ENCODE peak calls at places on chromosomes 13 and 19, in ten cellular contexts. One of them, this sample, is unnamed.

GRCh38 chr13:109782066-109782822 is 4.1 kb downstream of the IRS2 start:
- DNase-seq in mucosa of descending colon: no peak
- DNase-seq in RPMI8226: no peak
- DNase-seq in amniotic stem cell: no peak
- DNase-seq in fibroblast of villous mesenchyme: no peak
- DNase-seq in CD8-positive, alpha-beta memory T cell: no peak
- DNase-seq in GF-D8: no peak
- DNase-seq in nucleus accumbens: no peak
- DNase-seq in GM13977: no peak
- DNase-seq in OCI-LY7: no peak
- DNase-seq in this sample: no peak

GRCh38 chr13:106385669-106386068 is 149.8 kb downstream of the EFNB2 start:
- DNase-seq in mucosa of descending colon: no peak
- DNase-seq in RPMI8226: no peak
- DNase-seq in amniotic stem cell: no peak
- DNase-seq in fibroblast of villous mesenchyme: peak; percentile 74
- DNase-seq in CD8-positive, alpha-beta memory T cell: no peak
- DNase-seq in GF-D8: no peak
- DNase-seq in nucleus accumbens: no peak
- DNase-seq in GM13977: no peak
- DNase-seq in OCI-LY7: no peak
- DNase-seq in this sample: no peak

GRCh38 chr19:45253396-45254027 is 2.4 kb downstream of the MARK4 start:
- DNase-seq in mucosa of descending colon: no peak
- DNase-seq in RPMI8226: no peak
- DNase-seq in amniotic stem cell: no peak
- DNase-seq in fibroblast of villous mesenchyme: no peak
- DNase-seq in CD8-positive, alpha-beta memory T cell: no peak
- DNase-seq in GF-D8: no peak
- DNase-seq in nucleus accumbens: no peak
- DNase-seq in GM13977: no peak
- DNase-seq in OCI-LY7: no peak
- DNase-seq in this sample: no peak

GRCh38 chr19:36110487-36111199 is at the start of gene OVOL3:
- DNase-seq in mucosa of descending colon: no peak
- DNase-seq in RPMI8226: no peak
- DNase-seq in amniotic stem cell: no peak
- DNase-seq in fibroblast of villous mesenchyme: no peak
- DNase-seq in CD8-positive, alpha-beta memory T cell: no peak
- DNase-seq in GF-D8: no peak
- DNase-seq in nucleus accumbens: no peak
- DNase-seq in GM13977: no peak
- DNase-seq in OCI-LY7: peak; percentile 9
- DNase-seq in this sample: no peak

GRCh38 chr13:83184819-83185218 is 697.5 kb downstream of the SLITRK1 start:
- DNase-seq in mucosa of descending colon: no peak
- DNase-seq in RPMI8226: no peak
- DNase-seq in amniotic stem cell: peak; percentile 14
- DNase-seq in fibroblast of villous mesenchyme: peak; percentile 26
- DNase-seq in CD8-positive, alpha-beta memory T cell: no peak
- DNase-seq in GF-D8: no peak
- DNase-seq in nucleus accumbens: no peak
- DNase-seq in GM13977: no peak
- DNase-seq in OCI-LY7: no peak
- DNase-seq in this sample: peak; percentile 73

GRCh38 chr13:24161010-24161775 is 673 bp downstream of the SPATA13 start:
- DNase-seq in mucosa of descending colon: peak; percentile 70
- DNase-seq in RPMI8226: peak; percentile 46
- DNase-seq in amniotic stem cell: no peak
- DNase-seq in fibroblast of villous mesenchyme: no peak
- DNase-seq in CD8-positive, alpha-beta memory T cell: peak; percentile 33
- DNase-seq in GF-D8: no peak
- DNase-seq in nucleus accumbens: peak; percentile 65
- DNase-seq in GM13977: peak; percentile 41
- DNase-seq in OCI-LY7: peak; percentile 45
- DNase-seq in this sample: no peak

GRCh38 chr19:33811246-33811645 is 14.6 kb downstream of the KCTD15 start:
- DNase-seq in mucosa of descending colon: no peak
- DNase-seq in RPMI8226: no peak
- DNase-seq in amniotic stem cell: no peak
- DNase-seq in fibroblast of villous mesenchyme: no peak
- DNase-seq in CD8-positive, alpha-beta memory T cell: no peak
- DNase-seq in GF-D8: no peak
- DNase-seq in nucleus accumbens: no peak
- DNase-seq in GM13977: no peak
- DNase-seq in OCI-LY7: no peak
- DNase-seq in this sample: no peak

GRCh38 chr13:31968473-31968872 is 63.1 kb upstream of the FRY start:
- DNase-seq in mucosa of descending colon: no peak
- DNase-seq in RPMI8226: no peak
- DNase-seq in amniotic stem cell: no peak
- DNase-seq in fibroblast of villous mesenchyme: peak; percentile 68
- DNase-seq in CD8-positive, alpha-beta memory T cell: no peak
- DNase-seq in GF-D8: peak; percentile 11
- DNase-seq in nucleus accumbens: no peak
- DNase-seq in GM13977: no peak
- DNase-seq in OCI-LY7: no peak
- DNase-seq in this sample: no peak

GRCh38 chr19:38769635-38770211 is 3.6 kb downstream of the LGALS7 start:
- DNase-seq in mucosa of descending colon: peak; percentile 96
- DNase-seq in RPMI8226: peak; percentile 43
- DNase-seq in amniotic stem cell: peak; percentile 4
- DNase-seq in fibroblast of villous mesenchyme: peak; percentile 71
- DNase-seq in CD8-positive, alpha-beta memory T cell: peak; percentile 86
- DNase-seq in GF-D8: peak; percentile 18
- DNase-seq in nucleus accumbens: peak; percentile 28
- DNase-seq in GM13977: peak; percentile 88
- DNase-seq in OCI-LY7: peak; percentile 46
- DNase-seq in this sample: peak; percentile 67

GRCh38 chr19:4538601-4538954 is 1.3 kb downstream of the LRG1 start:
- DNase-seq in mucosa of descending colon: no peak
- DNase-seq in RPMI8226: peak; percentile 50
- DNase-seq in amniotic stem cell: no peak
- DNase-seq in fibroblast of villous mesenchyme: no peak
- DNase-seq in CD8-positive, alpha-beta memory T cell: no peak
- DNase-seq in GF-D8: no peak
- DNase-seq in nucleus accumbens: no peak
- DNase-seq in GM13977: no peak
- DNase-seq in OCI-LY7: no peak
- DNase-seq in this sample: no peak

GRCh38 chr13:33236021-33236420 is 49.5 kb downstream of the STARD13 start:
- DNase-seq in mucosa of descending colon: no peak
- DNase-seq in RPMI8226: no peak
- DNase-seq in amniotic stem cell: peak; percentile 41
- DNase-seq in fibroblast of villous mesenchyme: no peak
- DNase-seq in CD8-positive, alpha-beta memory T cell: no peak
- DNase-seq in GF-D8: no peak
- DNase-seq in nucleus accumbens: no peak
- DNase-seq in GM13977: no peak
- DNase-seq in OCI-LY7: no peak
- DNase-seq in this sample: peak; percentile 64

GRCh38 chr13:81987159-81987558 is 1646.2 kb upstream of the SPRY2 start:
- DNase-seq in mucosa of descending colon: no peak
- DNase-seq in RPMI8226: no peak
- DNase-seq in amniotic stem cell: no peak
- DNase-seq in fibroblast of villous mesenchyme: no peak
- DNase-seq in CD8-positive, alpha-beta memory T cell: no peak
- DNase-seq in GF-D8: no peak
- DNase-seq in nucleus accumbens: no peak
- DNase-seq in GM13977: no peak
- DNase-seq in OCI-LY7: no peak
- DNase-seq in this sample: no peak

GRCh38 chr19:1122972-1123363 is 19.2 kb downstream of the GPX4 start:
- DNase-seq in mucosa of descending colon: peak; percentile 88
- DNase-seq in RPMI8226: no peak
- DNase-seq in amniotic stem cell: no peak
- DNase-seq in fibroblast of villous mesenchyme: peak; percentile 83
- DNase-seq in CD8-positive, alpha-beta memory T cell: no peak
- DNase-seq in GF-D8: no peak
- DNase-seq in nucleus accumbens: no peak
- DNase-seq in GM13977: peak; percentile 93
- DNase-seq in OCI-LY7: peak; percentile 71
- DNase-seq in this sample: peak; percentile 64

GRCh38 chr19:46841458-46842083 is 9.1 kb downstream of the AP2S1 start:
- DNase-seq in mucosa of descending colon: no peak
- DNase-seq in RPMI8226: no peak
- DNase-seq in amniotic stem cell: no peak
- DNase-seq in fibroblast of villous mesenchyme: peak; percentile 55
- DNase-seq in CD8-positive, alpha-beta memory T cell: no peak
- DNase-seq in GF-D8: no peak
- DNase-seq in nucleus accumbens: no peak
- DNase-seq in GM13977: no peak
- DNase-seq in OCI-LY7: no peak
- DNase-seq in this sample: no peak

GRCh38 chr13:48626726-48627451 is 26.8 kb upstream of the CYSLTR2 start:
- DNase-seq in mucosa of descending colon: no peak
- DNase-seq in RPMI8226: no peak
- DNase-seq in amniotic stem cell: no peak
- DNase-seq in fibroblast of villous mesenchyme: peak; percentile 47
- DNase-seq in CD8-positive, alpha-beta memory T cell: no peak
- DNase-seq in GF-D8: no peak
- DNase-seq in nucleus accumbens: no peak
- DNase-seq in GM13977: no peak
- DNase-seq in OCI-LY7: no peak
- DNase-seq in this sample: no peak

GRCh38 chr13:105334211-105334610 is 1201.3 kb downstream of the EFNB2 start:
- DNase-seq in mucosa of descending colon: no peak
- DNase-seq in RPMI8226: no peak
- DNase-seq in amniotic stem cell: peak; percentile 14
- DNase-seq in fibroblast of villous mesenchyme: peak; percentile 19
- DNase-seq in CD8-positive, alpha-beta memory T cell: no peak
- DNase-seq in GF-D8: no peak
- DNase-seq in nucleus accumbens: no peak
- DNase-seq in GM13977: no peak
- DNase-seq in OCI-LY7: no peak
- DNase-seq in this sample: peak; percentile 18

GRCh38 chr19:47711652-47712239 is 1.5 kb upstream of the EHD2 start:
- DNase-seq in mucosa of descending colon: no peak
- DNase-seq in RPMI8226: no peak
- DNase-seq in amniotic stem cell: no peak
- DNase-seq in fibroblast of villous mesenchyme: no peak
- DNase-seq in CD8-positive, alpha-beta memory T cell: no peak
- DNase-seq in GF-D8: no peak
- DNase-seq in nucleus accumbens: no peak
- DNase-seq in GM13977: peak; percentile 5
- DNase-seq in OCI-LY7: no peak
- DNase-seq in this sample: no peak

GRCh38 chr19:41641879-41642485 is 15.1 kb upstream of the CEACAM4 start:
- DNase-seq in mucosa of descending colon: no peak
- DNase-seq in RPMI8226: peak; percentile 64
- DNase-seq in amniotic stem cell: peak; percentile 7
- DNase-seq in fibroblast of villous mesenchyme: peak; percentile 53
- DNase-seq in CD8-positive, alpha-beta memory T cell: peak; percentile 45
- DNase-seq in GF-D8: no peak
- DNase-seq in nucleus accumbens: peak; percentile 19
- DNase-seq in GM13977: peak; percentile 85
- DNase-seq in OCI-LY7: peak; percentile 66
- DNase-seq in this sample: peak; percentile 16

GRCh38 chr19:33876192-33876591 is 79.5 kb downstream of the KCTD15 start:
- DNase-seq in mucosa of descending colon: no peak
- DNase-seq in RPMI8226: no peak
- DNase-seq in amniotic stem cell: no peak
- DNase-seq in fibroblast of villous mesenchyme: no peak
- DNase-seq in CD8-positive, alpha-beta memory T cell: no peak
- DNase-seq in GF-D8: no peak
- DNase-seq in nucleus accumbens: no peak
- DNase-seq in GM13977: no peak
- DNase-seq in OCI-LY7: no peak
- DNase-seq in this sample: no peak

GRCh38 chr19:39428309-39429112 is 7.2 kb downstream of the RPS16 start:
- DNase-seq in mucosa of descending colon: peak; percentile 67
- DNase-seq in RPMI8226: no peak
- DNase-seq in amniotic stem cell: peak; percentile 64
- DNase-seq in fibroblast of villous mesenchyme: peak; percentile 96
- DNase-seq in CD8-positive, alpha-beta memory T cell: no peak
- DNase-seq in GF-D8: no peak
- DNase-seq in nucleus accumbens: no peak
- DNase-seq in GM13977: no peak
- DNase-seq in OCI-LY7: no peak
- DNase-seq in this sample: no peak